ENCODE peak calls at places on chromosomes 2 and 18, in nine cellular contexts. V is lower lobe of right lung; K is epithelial cell of esophagus; E is non-pigmented ciliary epithelial cell; L is stimulated activated CD4-positive, alpha-beta T cell treated with anti-CD3 and anti-CD28 coated beads, Interleukin-2, amount 100 ng/mL, for 24 hours; T is A172; D is HCEC 1CT; G is pulmonary artery endothelial cell; S is NCI-H2029 treated with DMSO at 0.1 percent for 48 hours. Q is an unnamed sample.
A peak's percentile ranks its signal among the peaks of the same experiment; 100 is the strongest.

GRCh38 chr18:47996091-47996541 is 65.7 kb upstream of the SMAD2 start:
- DNase-seq in V (no peak), L (no peak), S (no peak), E (no peak), T (no peak), K (peak; percentile 19), G (no peak), D (no peak), Q (no peak)

GRCh38 chr2:239716536-239717318 is 308.4 kb downstream of the NDUFA10 start:
- DNase-seq in V (peak; percentile 43), S (no peak), L (no peak), G (no peak), D (no peak), E (no peak), K (no peak), T (no peak), Q (no peak)

GRCh38 chr2:9060819-9061218 is 57.3 kb upstream of the MBOAT2 start:
- DNase-seq in D (no peak), S (no peak), K (no peak), L (no peak), T (no peak), G (no peak), E (no peak), V (no peak), Q (no peak)

GRCh38 chr2:11071939-11072338 is 83.3 kb upstream of the SLC66A3 start:
- DNase-seq in K (no peak), V (no peak), T (no peak), S (no peak), L (no peak), G (no peak), D (no peak), E (no peak), Q (peak; percentile 82)

GRCh38 chr18:57150828-57151227 is 3.9 kb downstream of the BOD1L2 start:
- DNase-seq in V (no peak), E (no peak), K (no peak), G (no peak), S (no peak), T (no peak), D (no peak), L (no peak), Q (no peak)

GRCh38 chr2:222064286-222064685 is 234.5 kb downstream of the PAX3 start:
- DNase-seq in D (no peak), V (no peak), L (no peak), E (no peak), S (no peak), T (no peak), G (no peak), K (no peak), Q (no peak)

GRCh38 chr2:202376460-202377307 is 557 bp downstream of the BMPR2 start:
- DNase-seq in E (no peak), L (peak; percentile 54), S (no peak), D (peak; percentile 64), G (no peak), T (peak; percentile 46), K (peak; percentile 62), V (peak; percentile 68), Q (peak; percentile 12)

GRCh38 chr2:18593496-18593895 is 4.1 kb upstream of the NT5C1B start:
- DNase-seq in G (no peak), S (no peak), D (no peak), T (no peak), L (no peak), V (no peak), E (no peak), K (no peak), Q (no peak)

GRCh38 chr2:180133736-180134135 is 126.6 kb upstream of the CWC22 start:
- DNase-seq in D (no peak), G (no peak), V (no peak), K (peak; percentile 33), T (no peak), L (no peak), E (no peak), S (no peak), Q (no peak)

GRCh38 chr18:36602620-36603019 is 226.2 kb downstream of the TPGS2 start:
- DNase-seq in K (no peak), S (no peak), D (no peak), V (no peak), E (no peak), G (no peak), L (no peak), T (no peak), Q (no peak)

GRCh38 chr18:74899554-74899953 is 301.9 kb downstream of the ZNF407 start:
- DNase-seq in G (no peak), L (no peak), K (peak; percentile 35), E (no peak), D (no peak), S (peak; percentile 2), V (peak; percentile 59), T (no peak), Q (no peak)

GRCh38 chr2:135742307-135742838 is 718 bp downstream of the UBXN4 start:
- DNase-seq in D (peak; percentile 55), G (peak; percentile 30), K (peak; percentile 74), V (no peak), S (peak; percentile 26), L (no peak), T (peak; percentile 59), E (peak; percentile 24), Q (peak; percentile 41)

GRCh38 chr2:213152065-213152794 is 818 bp upstream of the IKZF2 start:
- DNase-seq in E (no peak), T (peak; percentile 29), D (peak; percentile 75), K (peak; percentile 73), G (no peak), V (peak; percentile 75), L (peak; percentile 30), S (no peak), Q (peak; percentile 52)

GRCh38 chr2:129396980-129397599 is 582.4 kb upstream of the RAB6C start:
- DNase-seq in V (no peak), L (peak; percentile 4), S (peak; percentile 36), D (no peak), K (peak; percentile 70), T (no peak), E (no peak), G (no peak), Q (peak; percentile 54)

GRCh38 chr2:233419626-233420431 is 65.5 kb downstream of the DGKD start:
- DNase-seq in G (no peak), T (no peak), V (no peak), L (peak; percentile 53), D (no peak), S (no peak), E (no peak), K (no peak), Q (peak; percentile 63)

GRCh38 chr18:62037012-62037742 is 144.4 kb upstream of the RNF152 start:
- DNase-seq in K (no peak), V (no peak), D (no peak), T (no peak), G (no peak), E (no peak), L (no peak), S (no peak), Q (no peak)

GRCh38 chr2:239879423-239880084 is 145.6 kb downstream of the NDUFA10 start:
- DNase-seq in L (no peak), V (no peak), G (no peak), K (no peak), E (no peak), S (no peak), D (no peak), T (no peak), Q (no peak)

GRCh38 chr18:58337688-58338087 is 291.2 kb downstream of the ALPK2 start:
- DNase-seq in T (peak; percentile 62), V (no peak), G (no peak), E (no peak), L (no peak), K (no peak), S (no peak), D (no peak), Q (no peak)

GRCh38 chr2:70767699-70768584 is at the start of gene ADD2:
- DNase-seq in L (peak; percentile 62), T (peak; percentile 51), E (no peak), S (no peak), D (no peak), G (no peak), K (peak; percentile 24), V (peak; percentile 43), Q (peak; percentile 12)

GRCh38 chr2:17539993-17540812 is at the start of gene VSNL1:
- DNase-seq in V (peak; percentile 71), T (no peak), K (peak; percentile 95), E (peak; percentile 60), D (no peak), S (no peak), L (no peak), G (no peak), Q (no peak)

GRCh38 chr18:76306685-76307292 is 188.3 kb downstream of the ZNF516 start:
- DNase-seq in T (no peak), S (no peak), V (no peak), K (no peak), E (no peak), L (peak; percentile 4), G (no peak), D (no peak), Q (peak; percentile 5)

GRCh38 chr2:36190097-36190496 is 165.5 kb upstream of the CRIM1 start:
- DNase-seq in V (no peak), D (no peak), E (no peak), S (no peak), T (no peak), L (no peak), K (no peak), G (no peak), Q (no peak)

GRCh38 chr2:144201868-144202468 is 318.0 kb downstream of the ZEB2 start:
- DNase-seq in K (peak; percentile 25), L (no peak), G (no peak), V (no peak), E (no peak), T (no peak), D (peak; percentile 75), S (no peak), Q (no peak)

GRCh38 chr2:54902763-54903162 is 147.5 kb downstream of the RTN4 start:
- DNase-seq in E (no peak), S (no peak), T (no peak), D (no peak), L (no peak), G (no peak), K (no peak), V (no peak), Q (no peak)

GRCh38 chr2:40700211-40700954 is 248.5 kb upstream of the SLC8A1 start:
- DNase-seq in T (no peak), S (no peak), L (no peak), K (peak; percentile 8), V (no peak), G (no peak), D (no peak), E (no peak), Q (no peak)

GRCh38 chr2:20400787-20401494 is 45.9 kb upstream of the RHOB start:
- DNase-seq in S (no peak), V (no peak), K (peak; percentile 43), L (no peak), D (no peak), T (no peak), E (no peak), G (no peak), Q (no peak)

GRCh38 chr2:9360701-9361100 is 62.6 kb downstream of the ITGB1BP1 start:
- DNase-seq in D (peak; percentile 54), E (no peak), T (no peak), V (no peak), G (no peak), K (no peak), L (no peak), S (no peak), Q (no peak)

GRCh38 chr2:173451137-173451536 is 96.5 kb downstream of the CDCA7 start:
- DNase-seq in S (no peak), V (no peak), G (no peak), L (peak; percentile 12), T (no peak), K (no peak), D (no peak), E (no peak), Q (peak; percentile 80)

GRCh38 chr2:236319036-236319435 is 54.8 kb upstream of the ASB18 start:
- DNase-seq in K (no peak), T (no peak), E (no peak), G (no peak), L (no peak), S (no peak), D (no peak), V (no peak), Q (peak; percentile 11)

GRCh38 chr2:236859896-236860295 is 225.8 kb upstream of the COPS8 start:
- DNase-seq in S (no peak), T (no peak), G (no peak), K (no peak), D (no peak), E (no peak), V (no peak), L (no peak), Q (no peak)

GRCh38 chr2:75462714-75463113 is 98.0 kb downstream of the EVA1A start:
- DNase-seq in V (no peak), G (no peak), T (no peak), K (no peak), E (no peak), D (no peak), L (no peak), S (no peak), Q (no peak)

Q was measured in Jurkat, Clone E6-1.